ENCODE peak calls at places on chromosomes 11 and 22, in five cellular contexts. L is SK-N-SH, O is stomach, M is GM12891, S is sigmoid colon. C is an unnamed sample.

GRCh38 chr11:64226507-64227051 is 505 bp downstream of the NUDT22 start:
- DNase-seq in M (no peak), O (peak), S (peak), L (peak), C (no peak)

GRCh38 chr22:24333301-24333700 is 62.7 kb downstream of the SPECC1L start:
- DNase-seq in S (no peak), M (no peak), O (no peak), L (no peak), C (no peak)

GRCh38 chr11:1091332-1092083 is 16.8 kb downstream of the MUC2 start:
- DNase-seq in O (no peak), S (no peak), M (no peak), L (no peak), C (no peak)

GRCh38 chr22:36828815-36829214 is 12.0 kb upstream of the PVALB start:
- DNase-seq in M (no peak), O (no peak), L (no peak), S (no peak), C (no peak)

GRCh38 chr22:32531955-32532818 is 57.6 kb downstream of the FBXO7 start:
- DNase-seq in L (peak), O (peak), M (no peak), S (peak), C (no peak)

GRCh38 chr22:37760152-37760551 is 47.6 kb upstream of the GCAT start:
- DNase-seq in S (no peak), M (no peak), O (no peak), L (no peak), C (no peak)

GRCh38 chr22:37241351-37242142 is 2.5 kb downstream of the RAC2 start:
- DNase-seq in S (no peak), L (peak), O (peak), M (no peak), C (no peak)

GRCh38 chr11:45698777-45699497 is 33.5 kb upstream of the CHST1 start:
- DNase-seq in L (no peak), M (no peak), S (no peak), O (no peak), C (no peak)

GRCh38 chr11:86460461-86461404 is 86.0 kb downstream of the CCDC81 start:
- DNase-seq in L (no peak), O (no peak), S (no peak), M (no peak), C (no peak)

GRCh38 chr11:11748706-11749365 is 92.9 kb upstream of the USP47 start:
- DNase-seq in M (no peak), L (no peak), S (no peak), O (no peak), C (peak)

GRCh38 chr22:30167734-30168133 is 78.8 kb downstream of the LIF start:
- DNase-seq in L (no peak), S (no peak), M (no peak), O (no peak), C (no peak)

GRCh38 chr11:61695917-61696316 is 15.7 kb downstream of the DAGLA start:
- DNase-seq in S (peak), O (peak), L (peak), M (peak), C (peak)

GRCh38 chr11:116506446-116506845 is 266.3 kb downstream of the BUD13 start:
- DNase-seq in O (no peak), S (no peak), L (peak), M (no peak), C (no peak)

GRCh38 chr11:2378527-2379210 is 1.6 kb downstream of the CD81 start:
- DNase-seq in O (no peak), S (peak), L (peak), M (no peak), C (no peak)

GRCh38 chr22:37491106-37491505 is 4.9 kb upstream of the MFNG start:
- DNase-seq in O (no peak), S (no peak), L (no peak), M (no peak), C (no peak)

GRCh38 chr11:102410382-102410784 is 42.2 kb downstream of the TMEM123 start:
- DNase-seq in S (no peak), O (no peak), M (no peak), L (peak), C (no peak)

GRCh38 chr11:130037058-130037457 is 32.6 kb upstream of the APLP2 start:
- DNase-seq in L (no peak), S (no peak), M (no peak), O (no peak), C (no peak)

GRCh38 chr11:77813256-77813655 is 7.3 kb downstream of the RSF1 start:
- DNase-seq in L (no peak), O (no peak), M (no peak), S (no peak), C (no peak)

GRCh38 chr11:17013548-17014320 is 480 bp downstream of the PLEKHA7 start:
- DNase-seq in S (peak), O (peak), L (peak), M (peak), C (no peak)

GRCh38 chr11:61512435-61512834 is 3.9 kb downstream of the LRRC10B start:
- DNase-seq in L (no peak), O (no peak), S (no peak), M (no peak), C (no peak)

GRCh38 chr11:27719575-27719925 is 19.3 kb upstream of the BDNF start:
- DNase-seq in L (peak), S (no peak), O (no peak), M (no peak), C (no peak)

DNA sequence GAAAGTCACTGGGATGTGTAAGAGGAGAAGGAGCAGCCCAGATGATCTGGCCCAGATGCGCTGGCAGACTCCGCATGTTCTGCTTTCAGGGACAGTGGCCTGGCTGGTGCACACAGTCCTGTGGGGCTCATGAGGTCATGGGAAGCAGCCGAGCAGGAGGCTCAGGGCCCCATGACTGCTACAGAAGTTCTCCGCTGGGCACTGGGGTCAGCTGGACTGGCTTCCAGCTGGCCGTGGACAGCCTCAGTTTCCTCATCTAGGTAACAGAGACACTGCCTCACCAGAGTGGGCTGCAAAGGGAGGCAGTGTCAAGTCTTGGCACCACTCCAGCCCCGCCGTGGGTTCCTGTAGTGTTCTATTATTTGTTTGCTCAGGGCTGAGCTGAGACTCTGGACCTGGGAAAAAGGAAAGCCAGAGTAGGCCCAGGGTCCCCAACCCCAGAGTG is 45.1 kb downstream of the MED15 start:
- DNase-seq in L (no peak), M (no peak), S (peak), O (peak), C (no peak)
- TF ChIP-seq POLR2AphosphoS5 in L (no peak), M (no peak), S (peak), O (no peak), C (peak)

GRCh38 chr22:50271519-50271970 is 1.4 kb upstream of the MAPK11 start:
- DNase-seq in L (peak), M (peak), S (no peak), O (peak), C (no peak)
- TF ChIP-seq POLR2AphosphoS5 in L (peak), M (no peak), S (no peak), O (no peak), C (no peak)

GRCh38 chr11:91981995-91982394 is 242.6 kb upstream of the FAT3 start:
- DNase-seq in O (no peak), M (no peak), S (peak), L (no peak), C (no peak)
- TF ChIP-seq POLR2AphosphoS5 in O (peak), M (no peak), S (peak), L (peak), C (peak)

DNA sequence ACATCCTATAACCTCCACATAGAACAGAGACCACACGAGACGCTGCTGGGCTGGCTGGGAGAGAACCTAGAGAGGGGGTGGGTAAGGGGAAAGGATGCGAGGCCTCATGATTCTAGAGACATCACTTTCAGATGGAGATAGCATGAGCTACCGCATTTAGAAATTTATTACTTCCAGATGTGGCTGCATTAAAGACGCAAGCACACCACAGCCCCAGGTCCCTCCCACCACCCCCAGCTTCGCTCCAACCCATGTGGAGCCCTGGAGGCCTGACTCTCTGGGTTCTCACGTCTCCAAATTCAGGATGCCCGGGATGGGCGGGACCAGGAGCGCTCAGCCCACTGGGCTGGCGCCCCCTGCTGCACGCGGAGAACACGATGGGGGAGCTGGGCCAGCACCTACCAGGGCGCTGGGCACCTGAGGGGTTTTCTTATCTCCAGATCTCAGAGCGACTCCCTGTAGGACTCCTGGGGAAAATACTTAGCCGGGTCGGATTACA is 13.6 kb downstream of the MRPL21 start:
- DNase-seq in S (peak), O (no peak), L (peak), M (no peak), C (no peak)
- TF ChIP-seq POLR2AphosphoS5 in S (no peak), O (no peak), L (no peak), M (no peak), C (no peak)

GRCh38 chr22:28111501-28111900 is 192.4 kb upstream of the PITPNB start:
- DNase-seq in O (no peak), S (no peak), L (no peak), M (no peak), C (no peak)

GRCh38 chr22:28115426-28115825 is 196.4 kb upstream of the PITPNB start:
- DNase-seq in M (no peak), L (no peak), S (no peak), O (no peak), C (no peak)

GRCh38 chr22:28112130-28112529 is 193.1 kb upstream of the PITPNB start:
- DNase-seq in L (no peak), M (no peak), O (no peak), S (no peak), C (no peak)

GRCh38 chr22:28116261-28116673 is 197.2 kb upstream of the PITPNB start:
- DNase-seq in S (peak), L (no peak), M (no peak), O (no peak), C (peak)

DNA sequence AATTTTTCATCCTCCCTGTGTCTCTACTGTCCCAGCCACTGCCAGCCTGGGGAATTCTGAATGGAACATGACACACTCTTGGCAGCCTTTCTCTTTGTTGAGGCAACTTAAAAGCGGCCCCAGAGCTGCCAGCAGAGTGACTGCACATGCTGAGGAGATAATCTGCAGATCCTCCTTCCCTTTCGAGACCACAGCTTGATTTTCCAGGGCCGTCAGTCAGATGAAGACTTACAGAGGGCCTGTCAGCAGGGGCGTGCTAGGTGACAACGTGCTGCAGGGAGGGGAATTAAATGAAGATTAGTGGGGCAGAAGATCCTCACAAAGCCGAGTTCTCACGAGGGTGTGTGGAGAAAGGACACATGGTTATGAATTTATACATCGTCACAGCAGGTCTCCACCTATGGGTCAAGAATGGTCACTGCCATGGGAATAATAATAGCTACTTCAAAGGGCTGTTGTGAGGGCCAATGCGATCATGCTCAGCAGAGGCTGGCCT is 193.5 kb upstream of the PITPNB start:
- DNase-seq in O (no peak), L (peak), M (no peak), S (peak), C (no peak)
- TF ChIP-seq POLR2AphosphoS5 in O (no peak), L (no peak), M (no peak), S (peak), C (no peak)